ENCODE peak calls at places on chromosomes 3 and 15, in five cellular contexts. One of them, this sample, is unnamed. For H3K4me1, the result is how much of the 10 kb centered on the place peaks cover.

GRCh38 chr3:148642214-148642613 is 55.5 kb upstream of the AGTR1 start:
- DNase-seq in HepG2: no peak
- DNase-seq in GM12878: no peak
- DNase-seq in H1: no peak
- DNase-seq in K562: no peak
- DNase-seq in this sample: no peak

GRCh38 chr3:27666708-27667107 is 55.4 kb downstream of the EOMES start:
- DNase-seq in HepG2: no peak
- DNase-seq in H1: peak
- DNase-seq in K562: no peak
- DNase-seq in GM12878: no peak
- DNase-seq in this sample: peak

GRCh38 chr3:133230191-133230590 is 169.7 kb upstream of the BFSP2 start:
- DNase-seq in H1: no peak
- DNase-seq in GM12878: no peak
- DNase-seq in HepG2: no peak
- DNase-seq in K562: no peak
- DNase-seq in this sample: no peak

GRCh38 chr3:116835658-116836057 is 126.1 kb downstream of the TUSC7 start:
- DNase-seq in H1: no peak
- DNase-seq in HepG2: no peak
- DNase-seq in GM12878: no peak
- DNase-seq in K562: no peak
- DNase-seq in this sample: no peak

GRCh38 chr3:106068386-106068785 is 199.6 kb upstream of the CBLB start:
- DNase-seq in HepG2: no peak
- DNase-seq in K562: no peak
- DNase-seq in GM12878: no peak
- DNase-seq in H1: no peak
- DNase-seq in this sample: no peak

GRCh38 chr3:66885326-66886000 is 112.6 kb upstream of the KBTBD8 start:
- DNase-seq in K562: no peak
- DNase-seq in HepG2: no peak
- DNase-seq in GM12878: no peak
- DNase-seq in H1: no peak
- DNase-seq in this sample: peak

GRCh38 chr3:42729404-42730145 is 27.0 kb upstream of the HHATL start:
- DNase-seq in H1: peak
- DNase-seq in K562: no peak
- DNase-seq in HepG2: no peak
- DNase-seq in GM12878: no peak
- DNase-seq in this sample: no peak

GRCh38 chr3:47825590-47825989 is 22.7 kb downstream of the DHX30 start:
- DNase-seq in GM12878: no peak
- DNase-seq in H1: no peak
- DNase-seq in K562: peak
- DNase-seq in HepG2: no peak
- DNase-seq in this sample: peak

GRCh38 chr3:108131105-108131794 is 40.4 kb upstream of the CD47 start:
- DNase-seq in HepG2: no peak
- DNase-seq in K562: no peak
- DNase-seq in GM12878: no peak
- DNase-seq in H1: no peak
- DNase-seq in this sample: no peak

GRCh38 chr3:139427283-139428060 is 38.0 kb upstream of the COPB2 start:
- DNase-seq in H1: no peak
- DNase-seq in HepG2: peak
- DNase-seq in GM12878: peak
- DNase-seq in K562: peak
- DNase-seq in this sample: peak

GRCh38 chr15:47917881-47918280 is 200.6 kb downstream of the SEMA6D start:
- DNase-seq in H1: no peak
- DNase-seq in HepG2: no peak
- DNase-seq in K562: no peak
- DNase-seq in GM12878: no peak
- DNase-seq in this sample: no peak

GRCh38 chr3:174891524-174892203 is 32.5 kb downstream of the NAALADL2 start:
- DNase-seq in K562: no peak
- DNase-seq in H1: peak
- DNase-seq in HepG2: no peak
- DNase-seq in GM12878: no peak
- DNase-seq in this sample: peak

GRCh38 chr3:64717872-64718613 is 30.2 kb upstream of the ADAMTS9 start:
- DNase-seq in HepG2: no peak
- DNase-seq in K562: peak
- DNase-seq in GM12878: no peak
- DNase-seq in H1: no peak
- DNase-seq in this sample: peak

GRCh38 chr15:55234104-55234799 is 37.5 kb upstream of the RSL24D1 start:
- DNase-seq in H1: no peak
- DNase-seq in HepG2: peak
- DNase-seq in GM12878: no peak
- DNase-seq in K562: no peak
- DNase-seq in this sample: no peak
- H3K4me2 ChIP-seq in H1: no peak
- H3K4me2 ChIP-seq in HepG2: peak
- H3K4me2 ChIP-seq in GM12878: no peak
- H3K4me2 ChIP-seq in K562: no peak
- H3K4me2 ChIP-seq in this sample: no peak

DNA sequence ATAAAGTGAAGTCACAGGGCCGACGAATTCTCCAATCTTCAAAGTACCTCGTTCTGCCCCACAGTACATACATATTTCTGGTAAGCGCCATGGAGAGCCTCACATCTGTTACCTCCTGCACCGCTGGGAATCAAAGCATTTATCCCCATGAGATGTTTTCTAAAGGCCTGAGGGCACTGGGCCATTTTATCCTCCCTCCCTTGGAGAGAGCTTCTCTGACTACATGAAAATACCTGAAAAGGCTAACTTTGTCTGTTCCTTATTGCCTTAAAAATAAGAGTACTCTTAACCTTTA is 148.1 kb downstream of the RORA start:
- DNase-seq in HepG2: no peak
- DNase-seq in H1: no peak
- DNase-seq in K562: no peak
- DNase-seq in GM12878: no peak
- DNase-seq in this sample: no peak
- H3K4me1 ChIP-seq in HepG2: under half
- H3K4me1 ChIP-seq in H1: under half
- H3K4me1 ChIP-seq in K562: under half
- H3K4me1 ChIP-seq in GM12878: under half
- H3K4me1 ChIP-seq in this sample: under half

DNA sequence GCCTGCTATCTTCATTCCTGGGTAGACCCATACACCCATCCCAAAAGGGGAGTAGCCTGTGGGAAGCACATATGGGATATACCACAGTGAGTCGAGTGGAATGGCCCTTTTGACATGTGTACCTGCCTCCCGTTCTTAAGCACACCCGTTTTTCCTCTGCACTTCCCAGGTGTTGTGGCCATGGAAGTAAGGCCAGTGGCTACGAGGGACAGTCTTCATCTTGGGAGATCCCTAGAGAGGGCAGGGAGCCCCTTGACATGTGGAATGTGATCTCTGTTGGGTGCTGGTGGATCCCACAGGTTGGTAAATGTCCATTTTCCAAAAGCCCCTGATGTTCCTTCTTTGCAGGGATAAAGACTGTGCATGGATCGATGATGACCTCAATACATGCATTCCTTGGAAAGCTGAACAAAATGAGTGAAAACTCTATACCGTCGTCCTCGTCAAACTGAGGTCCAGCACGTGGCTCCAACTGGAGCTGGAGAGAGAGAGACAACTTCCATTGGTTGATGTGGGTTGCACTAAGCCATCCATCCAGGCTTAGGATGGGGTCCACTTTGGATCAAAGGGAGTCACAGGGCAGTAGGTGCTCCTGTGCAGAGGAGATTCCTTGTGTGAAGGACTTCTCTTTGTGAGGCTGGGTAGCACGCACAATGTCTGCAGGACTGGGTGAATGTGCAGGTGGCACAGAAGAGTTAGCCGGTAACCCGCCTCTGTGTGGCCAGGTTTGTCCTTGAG is 136.8 kb downstream of the SNRPN start:
- DNase-seq in GM12878: no peak
- DNase-seq in HepG2: no peak
- DNase-seq in H1: peak
- DNase-seq in K562: no peak
- DNase-seq in this sample: no peak
- TF ChIP-seq CREB1 in GM12878: no peak
- TF ChIP-seq CREB1 in HepG2: no peak
- TF ChIP-seq CREB1 in H1: no peak
- TF ChIP-seq CREB1 in K562: no peak
- TF ChIP-seq CREB1 in this sample: no peak

GRCh38 chr15:83694030-83694429 is 40.1 kb downstream of the ADAMTSL3 start:
- DNase-seq in K562: no peak
- DNase-seq in HepG2: no peak
- DNase-seq in GM12878: no peak
- DNase-seq in H1: peak
- DNase-seq in this sample: peak
- H3K4me2 ChIP-seq in K562: no peak
- H3K4me2 ChIP-seq in HepG2: no peak
- H3K4me2 ChIP-seq in GM12878: no peak
- H3K4me2 ChIP-seq in H1: peak
- H3K4me2 ChIP-seq in this sample: peak

GRCh38 chr15:75206006-75206405 is 4.3 kb downstream of the C15orf39 start:
- DNase-seq in H1: no peak
- DNase-seq in GM12878: no peak
- DNase-seq in HepG2: no peak
- DNase-seq in K562: no peak
- DNase-seq in this sample: no peak
- H3K4me1 ChIP-seq in H1: under half
- H3K4me1 ChIP-seq in GM12878: under half
- H3K4me1 ChIP-seq in HepG2: under half
- H3K4me1 ChIP-seq in K562: under half
- H3K4me1 ChIP-seq in this sample: under half